ENCODE peak calls at places on chromosomes 6 and 20, in six cellular contexts. L is neural progenitor cell; F is choroid plexus epithelial cell; P is Peyer's patch; O is CD8-positive, alpha-beta T cell; T is cardiac fibroblast. S is an unnamed sample.

GRCh38 chr6:28720357-28721231 is 194.9 kb downstream of the GPX5 start:
- DNase-seq in L (no peak), F (no peak), P (no peak), O (no peak), T (no peak), S (no peak)

GRCh38 chr20:53902968-53903651 is 167.3 kb downstream of the BCAS1 start:
- DNase-seq in L (no peak), F (no peak), P (no peak), O (no peak), T (peak; percentile 57), S (no peak)

GRCh38 chr20:56278205-56278604 is 29.7 kb downstream of the MC3R start:
- DNase-seq in L (no peak), F (no peak), P (no peak), O (no peak), T (no peak), S (no peak)

GRCh38 chr6:53691252-53691651 is 25.7 kb upstream of the KLHL31 start:
- DNase-seq in L (no peak), F (no peak), P (no peak), O (no peak), T (no peak), S (no peak)

GRCh38 chr6:64831680-64832079 is 875.3 kb downstream of the EYS start:
- DNase-seq in L (no peak), F (peak; percentile 20), P (no peak), O (no peak), T (peak; percentile 10), S (no peak)

GRCh38 chr20:25706793-25707192 is 10.1 kb upstream of the ZNF337 start:
- DNase-seq in L (no peak), F (no peak), P (no peak), O (peak; percentile 23), T (no peak), S (no peak)

GRCh38 chr6:149900620-149901443 is 2.9 kb upstream of the RAET1E start:
- DNase-seq in L (no peak), F (no peak), P (no peak), O (no peak), T (no peak), S (no peak)

GRCh38 chr6:166333172-166333995 is 9.0 kb downstream of the SFT2D1 start:
- DNase-seq in L (no peak), F (no peak), P (no peak), O (no peak), T (no peak), S (no peak)

GRCh38 chr6:18363746-18364145 is 23.4 kb upstream of the RNF144B start:
- DNase-seq in L (peak; percentile 11), F (no peak), P (no peak), O (no peak), T (peak; percentile 39), S (no peak)

GRCh38 chr6:89118931-89119330 is 1.1 kb upstream of the SRSF12 start:
- DNase-seq in L (no peak), F (no peak), P (no peak), O (no peak), T (no peak), S (no peak)

GRCh38 chr6:19478992-19479391 is 358.2 kb upstream of the ID4 start:
- DNase-seq in L (no peak), F (peak; percentile 30), P (no peak), O (no peak), T (peak; percentile 26), S (no peak)

GRCh38 chr6:35727206-35727934 is 9.5 kb upstream of the ARMC12 start:
- DNase-seq in L (peak; percentile 81), F (peak; percentile 94), P (peak; percentile 68), O (no peak), T (peak; percentile 87), S (peak; percentile 74)

GRCh38 chr6:35729722-35730121 is 7.1 kb upstream of the ARMC12 start:
- DNase-seq in L (no peak), F (peak; percentile 34), P (no peak), O (no peak), T (no peak), S (no peak)

GRCh38 chr6:35727935-35728662 is 8.7 kb upstream of the ARMC12 start:
- DNase-seq in L (peak; percentile 84), F (peak; percentile 99), P (peak; percentile 92), O (peak; percentile 79), T (peak; percentile 98), S (peak; percentile 75)

GRCh38 chr6:35729349-35729678 is 7.5 kb upstream of the ARMC12 start:
- DNase-seq in L (no peak), F (no peak), P (no peak), O (no peak), T (no peak), S (no peak)

DNA sequence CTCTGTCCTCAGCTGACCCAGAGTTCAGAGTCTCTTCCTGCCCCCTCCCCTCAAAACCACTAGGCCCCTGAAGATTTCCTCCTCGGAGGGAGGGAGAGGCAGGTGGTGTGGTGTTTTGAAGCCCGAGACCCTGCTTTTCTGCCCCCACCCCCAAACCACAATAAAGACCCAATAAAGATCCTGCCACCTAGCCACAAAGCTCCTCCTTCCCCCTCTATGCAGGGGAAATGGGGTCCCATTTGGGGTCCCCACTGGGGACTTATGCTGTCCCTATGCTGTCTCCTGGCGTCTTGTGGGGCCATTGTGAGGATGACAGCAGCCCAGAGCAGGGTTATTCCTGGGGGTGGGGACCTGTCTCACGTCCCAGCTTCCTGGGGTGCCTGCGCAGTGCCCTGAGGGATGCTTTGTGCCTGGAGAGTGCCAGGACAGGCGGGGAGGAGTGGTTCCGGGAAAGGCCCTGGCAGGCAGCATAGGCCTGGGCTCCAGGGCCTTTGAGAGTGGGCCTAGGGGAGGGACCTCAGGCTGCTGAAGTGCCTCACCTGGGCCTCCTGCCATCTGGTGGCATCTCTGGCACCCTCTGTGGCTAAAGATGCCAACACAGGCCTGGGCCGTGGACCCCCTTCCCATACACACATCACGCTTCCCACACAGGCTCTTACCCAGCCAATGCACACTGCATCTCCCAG is 8.0 kb upstream of the ARMC12 start:
- DNase-seq in L (no peak), F (no peak), P (peak; percentile 70), O (no peak), T (no peak), S (no peak)
- H3K4me3 ChIP-seq in L (peak overlapping the region; percentile 88), F (no peak overlapping the region), P (peak overlapping the region; percentile 7), O (peak overlapping the region; percentile 40), T (peak overlapping the region; percentile 31), S (peak overlapping the region; percentile 63)

DNA sequence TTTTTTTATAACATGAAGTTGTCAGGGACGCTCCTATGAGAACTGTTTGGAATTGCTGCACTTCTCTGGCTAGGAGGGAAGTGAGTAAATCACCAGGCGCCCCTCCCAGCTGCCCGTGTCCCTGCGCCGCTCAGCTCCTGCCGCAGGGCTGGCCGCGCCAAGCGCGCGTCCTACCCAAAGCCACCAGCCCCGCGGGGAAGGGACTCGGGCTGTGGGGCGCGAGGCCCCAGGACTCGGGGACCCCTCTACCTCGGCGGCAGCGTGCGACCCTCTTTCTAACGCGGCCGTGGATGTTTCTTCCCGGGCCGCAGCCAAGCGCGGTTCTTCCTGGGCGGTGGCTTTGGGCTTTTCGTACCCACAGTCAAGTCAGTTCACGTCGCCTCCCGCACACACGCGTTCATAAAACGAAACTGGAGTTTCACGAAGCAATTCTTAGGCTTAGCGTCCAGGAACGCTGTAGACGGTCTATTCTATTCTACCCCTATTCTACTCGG is 15.2 kb downstream of the FOXC1 start:
- DNase-seq in L (peak; percentile 60), F (no peak), P (no peak), O (no peak), T (peak; percentile 69), S (no peak)
- H3K4me3 ChIP-seq in L (peak overlapping the region; percentile 36), F (peak overlapping the region; percentile 54), P (peak overlapping the region; percentile 27), O (peak overlapping the region; percentile 44), T (peak overlapping the region; percentile 64), S (peak overlapping the region; percentile 81)

GRCh38 chr6:162973141-162973872 is 245.5 kb downstream of the PACRG start:
- DNase-seq in L (peak; percentile 7), F (peak; percentile 7), P (no peak), O (no peak), T (no peak), S (no peak)
- H3K4me3 ChIP-seq in L (no peak overlapping the region), F (no peak overlapping the region), P (no peak overlapping the region), O (no peak overlapping the region), T (no peak overlapping the region), S (no peak overlapping the region)

GRCh38 chr6:33774774-33775173 is 14.2 kb downstream of the LEMD2 start:
- DNase-seq in L (no peak), F (no peak), P (no peak), O (no peak), T (no peak), S (no peak)
- H3K4me3 ChIP-seq in L (no peak overlapping the region), F (no peak overlapping the region), P (no peak overlapping the region), O (no peak overlapping the region), T (no peak overlapping the region), S (no peak overlapping the region)

DNA sequence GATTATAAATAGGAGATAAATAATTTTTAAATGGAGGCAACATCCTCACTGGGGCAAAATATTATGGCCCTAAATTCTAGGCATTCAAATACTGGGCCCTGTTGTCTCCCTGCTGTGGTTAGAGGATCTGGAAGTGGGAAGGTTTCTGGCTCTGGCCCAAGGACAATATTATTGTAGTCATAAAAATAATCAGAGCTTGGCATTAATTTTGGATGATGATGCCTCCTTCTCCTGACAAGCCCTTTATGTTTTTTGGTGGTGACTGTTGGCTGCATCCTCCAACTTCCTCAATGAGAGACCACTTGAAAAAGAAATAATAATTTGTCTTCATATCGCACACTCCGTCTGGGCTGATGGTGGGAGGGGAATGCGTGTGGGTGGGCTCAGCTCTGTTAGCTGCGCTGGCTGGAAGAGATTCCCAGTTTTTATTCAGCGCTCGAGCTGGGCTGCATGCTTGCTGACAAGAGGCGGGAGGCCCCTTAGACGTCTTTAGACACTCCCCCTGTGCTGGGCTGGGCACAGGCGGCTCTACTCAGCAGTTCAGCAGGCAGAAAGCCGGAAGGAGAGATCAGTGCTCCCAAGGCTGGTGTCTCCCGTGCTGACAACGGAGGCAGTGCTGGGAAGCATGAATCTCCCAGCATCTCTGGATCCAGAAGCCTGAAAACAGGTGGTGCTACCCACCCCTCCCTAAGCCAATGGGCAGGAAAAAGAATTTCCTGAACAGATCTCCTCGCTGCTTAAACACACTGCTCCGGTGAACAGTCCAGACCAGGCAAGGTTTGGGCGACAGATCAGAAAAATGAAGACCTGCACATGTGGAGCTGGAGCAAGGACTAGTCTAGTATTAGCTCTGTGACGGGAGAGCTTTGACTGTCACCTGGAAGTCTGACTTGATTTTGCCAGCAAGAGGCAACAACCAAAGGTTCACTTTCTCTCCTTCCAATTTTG is 97.7 kb downstream of the SYCP2 start:
- DNase-seq in L (peak; percentile 86), F (peak; percentile 18), P (no peak), O (no peak), T (peak; percentile 24), S (no peak)
- H3K4me3 ChIP-seq in L (peak overlapping the region; percentile 3), F (no peak overlapping the region), P (peak overlapping the region; percentile 4), O (no peak overlapping the region), T (no peak overlapping the region), S (peak overlapping the region; percentile 21)

GRCh38 chr6:35735452-35735851 is 1.4 kb upstream of the ARMC12 start:
- DNase-seq in L (no peak), F (no peak), P (no peak), O (no peak), T (no peak), S (no peak)

GRCh38 chr6:35733633-35734032 is 3.2 kb upstream of the ARMC12 start:
- DNase-seq in L (no peak), F (no peak), P (no peak), O (no peak), T (no peak), S (no peak)

GRCh38 chr6:35730745-35731413 is 6.0 kb upstream of the ARMC12 start:
- DNase-seq in L (no peak), F (no peak), P (no peak), O (no peak), T (no peak), S (no peak)

GRCh38 chr6:35731736-35732532 is 4.9 kb upstream of the ARMC12 start:
- DNase-seq in L (peak; percentile 95), F (peak; percentile 99), P (peak; percentile 99), O (peak; percentile 91), T (peak; percentile 98), S (peak; percentile 93)

GRCh38 chr6:35731414-35731735 is 5.5 kb upstream of the ARMC12 start:
- DNase-seq in L (peak; percentile 98), F (peak; percentile 92), P (peak; percentile 100), O (peak; percentile 88), T (peak; percentile 88), S (peak; percentile 94)
- H3K4me3 ChIP-seq in L (peak overlapping the region; percentile 79), F (peak overlapping the region; percentile 46), P (peak overlapping the region; percentile 69), O (peak overlapping the region; percentile 91), T (peak overlapping the region; percentile 53), S (peak overlapping the region; percentile 89)